ENCODE peak calls at places on chromosomes 4 and X, in ten cellular contexts. R, E, M, D, S, L, H, W, C and K are unnamed samples.

GRCh38 chrX:46777971-46778810 is 19.3 kb upstream of the SLC9A7 start:
- DNase-seq in R (no peak), E (no peak), M (no peak), D (no peak), S (no peak), L (no peak), H (no peak), W (no peak), C (no peak), K (no peak)

GRCh38 chrX:63506320-63506719 is 155.2 kb upstream of the SPIN4 start:
- DNase-seq in R (no peak), E (no peak), M (no peak), D (no peak), S (no peak), L (no peak), H (no peak), W (no peak), C (no peak), K (no peak)

GRCh38 chr4:141501395-141501794 is 135.0 kb upstream of the IL15 start:
- DNase-seq in R (no peak), E (no peak), M (no peak), D (no peak), S (no peak), L (no peak), H (no peak), W (no peak), C (no peak), K (no peak)

GRCh38 chr4:145285928-145286327 is 105.5 kb upstream of the OTUD4 start:
- DNase-seq in R (no peak), E (no peak), M (no peak), D (no peak), S (no peak), L (no peak), H (no peak), W (no peak), C (no peak), K (no peak)

GRCh38 chr4:17702666-17703065 is 78.8 kb downstream of the FAM184B start:
- DNase-seq in R (no peak), E (no peak), M (no peak), D (no peak), S (no peak), L (no peak), H (no peak), W (no peak), C (no peak), K (no peak)

GRCh38 chr4:3711183-3712111 is 54.7 kb upstream of the ADRA2C start:
- DNase-seq in R (no peak), E (no peak), M (no peak), D (no peak), S (no peak), L (no peak), H (no peak), W (peak; percentile 50), C (no peak), K (no peak)

GRCh38 chr4:38928886-38929285 is 61.3 kb downstream of the FAM114A1 start:
- DNase-seq in R (no peak), E (no peak), M (no peak), D (no peak), S (no peak), L (no peak), H (no peak), W (no peak), C (no peak), K (no peak)

GRCh38 chrX:108271397-108271787 is 166.8 kb downstream of the COL4A6 start:
- DNase-seq in R (no peak), E (no peak), M (no peak), D (no peak), S (no peak), L (no peak), H (no peak), W (no peak), C (no peak), K (no peak)

GRCh38 chr4:143617994-143618679 is 82.3 kb downstream of the FREM3 start:
- DNase-seq in R (no peak), E (peak; percentile 47), M (no peak), D (no peak), S (no peak), L (no peak), H (no peak), W (no peak), C (no peak), K (no peak)

DNA sequence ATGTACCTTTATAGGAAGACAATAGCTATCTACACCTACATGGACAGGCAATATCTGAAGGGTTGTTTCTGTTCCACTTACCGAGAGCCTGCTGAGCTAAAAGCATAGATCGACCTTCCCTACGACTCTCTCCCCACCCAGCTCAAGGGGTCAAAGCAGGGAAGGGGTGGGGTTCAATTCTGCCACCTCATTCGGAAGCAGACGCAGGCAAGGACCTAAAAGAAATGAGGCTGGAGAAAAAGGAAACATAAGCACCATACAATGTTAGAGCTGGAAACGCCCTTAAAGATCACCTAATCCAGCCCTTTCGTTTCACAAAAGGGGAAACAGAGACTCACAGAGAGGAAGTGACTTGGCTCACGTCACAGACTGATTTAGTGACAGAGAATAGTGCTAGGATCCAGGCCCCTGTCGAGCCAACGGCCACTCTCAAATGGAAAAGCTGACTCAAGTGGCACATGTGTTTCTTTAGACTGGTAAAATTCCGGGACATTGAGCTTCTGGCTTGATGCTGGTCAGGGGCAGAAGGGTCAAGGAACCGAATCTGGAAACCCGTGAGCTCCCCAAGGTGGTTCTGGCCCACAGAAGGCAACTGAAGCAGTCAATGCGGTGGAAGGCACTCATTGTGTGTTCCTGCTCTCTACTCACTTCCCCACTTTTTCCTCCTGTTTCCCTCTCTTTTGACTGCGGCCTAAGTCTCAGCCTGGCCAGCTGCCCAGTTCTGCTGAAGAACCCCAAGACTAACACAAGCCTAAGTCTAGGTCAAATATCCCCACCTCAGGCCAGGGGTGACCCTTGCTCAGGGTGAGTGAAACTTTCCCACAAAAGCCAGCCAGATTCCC is 7.5 kb downstream of the SEPTIN6 start:
- DNase-seq in R (no peak), E (no peak), M (peak; percentile 36), D (no peak), S (peak; percentile 27), L (no peak), H (no peak), W (no peak), C (no peak), K (no peak)
- TF ChIP-seq POLR2A in R (no peak), E (no peak), M (no peak), D (no peak), S (no peak), L (no peak), H (no peak), W (no peak), C (no peak), K (no peak)

DNA sequence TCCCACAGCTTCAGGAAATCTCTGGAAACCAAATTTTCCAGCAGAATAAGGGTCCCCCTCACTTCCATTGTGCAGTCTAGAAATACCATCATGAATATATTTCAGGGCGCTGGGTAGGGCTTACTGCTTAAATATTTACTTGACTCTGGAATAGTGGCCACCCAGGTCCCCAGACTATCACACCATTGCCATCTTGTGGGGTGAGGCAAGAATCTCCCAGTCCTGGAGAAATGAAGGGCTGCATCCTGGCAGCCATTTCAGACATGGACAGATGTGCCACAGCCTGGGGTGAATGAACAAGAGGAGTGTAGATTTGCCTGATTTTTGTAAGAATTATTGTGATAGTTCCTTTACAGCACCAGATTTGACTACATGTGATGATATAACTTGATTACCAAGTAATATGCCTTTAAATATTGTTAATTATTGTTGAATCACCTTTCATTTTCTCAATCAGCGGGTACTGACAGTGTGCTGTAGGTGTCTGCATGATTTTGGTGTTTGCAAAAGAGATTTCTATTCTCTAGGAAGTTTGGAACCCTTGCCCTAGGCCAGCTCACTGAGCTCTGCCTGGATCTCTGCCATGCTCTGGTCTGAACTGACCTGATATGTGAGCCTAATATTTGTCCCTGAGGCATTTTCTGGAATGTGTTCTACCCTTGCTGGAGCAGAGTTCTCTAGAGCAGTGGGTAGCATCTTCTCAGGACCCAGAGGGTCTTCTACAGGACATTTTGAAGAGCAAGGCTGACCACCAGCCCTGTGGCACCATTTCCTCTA is 183.4 kb downstream of the KIT start:
- DNase-seq in R (no peak), E (no peak), M (no peak), D (no peak), S (no peak), L (peak; percentile 30), H (no peak), W (no peak), C (peak; percentile 9), K (no peak)
- TF ChIP-seq CTCF in R (no peak), E (no peak), M (no peak), D (no peak), S (no peak), L (no peak), H (no peak), W (no peak), C (no peak), K (peak; percentile 36)

GRCh38 chr4:91838181-91838861 is 465.4 kb upstream of the GRID2 start:
- DNase-seq in R (no peak), E (no peak), M (no peak), D (no peak), S (no peak), L (no peak), H (no peak), W (no peak), C (no peak), K (no peak)
- H3K36me3 ChIP-seq in R (no peaks in the 10 kb centered on the region), E (no peaks in the 10 kb centered on the region), M (no peaks in the 10 kb centered on the region), D (no peaks in the 10 kb centered on the region), S (no peaks in the 10 kb centered on the region), L (no peaks in the 10 kb centered on the region), H (no peaks in the 10 kb centered on the region), W (no peaks in the 10 kb centered on the region), C (no peaks in the 10 kb centered on the region), K (no peaks in the 10 kb centered on the region)

GRCh38 chrX:126165401-126165720 is 728 bp downstream of the DCAF12L2 start:
- DNase-seq in R (no peak), E (no peak), M (no peak), D (no peak), S (no peak), L (no peak), H (no peak), W (peak; percentile 37), C (no peak), K (no peak)

GRCh38 chrX:126165721-126166401 is at the start of gene DCAF12L2:
- DNase-seq in R (no peak), E (peak; percentile 20), M (no peak), D (no peak), S (no peak), L (no peak), H (no peak), W (peak; percentile 65), C (no peak), K (no peak)

GRCh38 chrX:126170715-126171114 is 4.6 kb upstream of the DCAF12L2 start:
- DNase-seq in R (no peak), E (no peak), M (no peak), D (no peak), S (no peak), L (no peak), H (no peak), W (no peak), C (no peak), K (no peak)

GRCh38 chrX:126164689-126165400 is 1.2 kb downstream of the DCAF12L2 start:
- DNase-seq in R (no peak), E (no peak), M (no peak), D (no peak), S (no peak), L (no peak), H (no peak), W (peak; percentile 42), C (no peak), K (no peak)

DNA sequence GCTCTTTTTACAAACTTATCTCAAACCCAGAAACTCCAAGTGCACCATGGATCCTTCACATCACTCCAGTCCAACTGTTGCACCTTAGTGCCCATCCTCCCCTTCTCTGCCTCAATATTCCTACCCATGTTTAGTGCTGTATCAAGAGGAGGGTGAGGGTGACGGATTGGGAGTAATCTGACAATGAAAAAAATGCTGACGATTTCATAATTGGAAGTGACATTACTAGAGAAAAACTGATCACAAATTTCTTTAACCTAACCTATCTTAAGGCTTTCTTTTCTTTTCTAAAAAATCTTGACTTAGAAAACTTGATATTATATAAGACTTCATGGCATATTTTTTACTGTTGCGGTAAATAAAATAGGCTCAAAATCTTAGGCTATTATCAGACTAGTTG is 1.5 kb upstream of the DCAF12L2 start:
- DNase-seq in R (no peak), E (no peak), M (no peak), D (no peak), S (no peak), L (no peak), H (no peak), W (no peak), C (no peak), K (no peak)
- TF ChIP-seq POLR2A in R (no peak), E (no peak), M (no peak), D (no peak), S (no peak), L (no peak), H (no peak), W (no peak), C (no peak), K (no peak)